ENCODE peak calls at places on chromosome X, in ten cellular contexts. K, O, Z, C, Y, U, B, S, W and Q are unnamed samples. For H3K4me1 and H3K9me3, the result is how much of the 10 kb centered on the place peaks cover.

GRCh38 chrX:73561791-73562190 is 1.2 kb upstream of the CHIC1 start:
- DNase-seq in C (no peak), O (no peak), Y (no peak), B (no peak), U (no peak), S (no peak), W (peak), Z (no peak), K (no peak), Q (no peak)

GRCh38 chrX:136028383-136028984 is 43.2 kb downstream of the SLC9A6 start:
- DNase-seq in O (no peak), S (peak), Y (no peak), C (peak), W (peak), Z (no peak), U (no peak), K (no peak), B (no peak), Q (peak)

GRCh38 chrX:85052207-85052606 is 48.5 kb downstream of the APOOL start:
- DNase-seq in U (no peak), O (no peak), S (no peak), C (no peak), W (peak), K (no peak), Z (no peak), B (no peak), Y (no peak), Q (no peak)

GRCh38 chrX:115367455-115367854 is 77.9 kb downstream of the LUZP4 start:
- DNase-seq in B (no peak), U (no peak), K (no peak), S (no peak), C (no peak), W (peak), Y (no peak), O (no peak), Z (no peak), Q (no peak)

GRCh38 chrX:53116101-53116500 is 22.2 kb downstream of the KANTR start:
- DNase-seq in U (no peak), K (no peak), O (no peak), S (no peak), Z (no peak), Y (peak), B (no peak), W (peak), C (peak), Q (no peak)

GRCh38 chrX:19065535-19065934 is 56.7 kb downstream of the ADGRG2 start:
- DNase-seq in C (no peak), Y (no peak), B (no peak), Z (no peak), U (no peak), O (no peak), W (no peak), S (no peak), K (no peak), Q (no peak)

GRCh38 chrX:38482183-38482582 is 79.2 kb upstream of the TSPAN7 start:
- DNase-seq in Z (no peak), U (no peak), B (no peak), K (no peak), S (no peak), C (no peak), O (no peak), Y (no peak), W (no peak), Q (no peak)

GRCh38 chrX:74536142-74537010 is 78.0 kb downstream of the RLIM start:
- DNase-seq in S (peak), Y (peak), Z (peak), U (peak), C (peak), B (no peak), O (peak), W (peak), K (peak), Q (peak)

GRCh38 chrX:143058096-143058495 is 32.4 kb downstream of the SPANXN4 start:
- DNase-seq in S (no peak), C (no peak), O (no peak), B (no peak), Y (no peak), K (no peak), U (no peak), Z (no peak), W (no peak), Q (no peak)

GRCh38 chrX:52015794-52016193 is 53.2 kb downstream of the MAGED4B start:
- DNase-seq in U (no peak), W (no peak), Y (no peak), B (no peak), C (no peak), Z (no peak), O (no peak), S (no peak), K (no peak), Q (no peak)

GRCh38 chrX:47204970-47205369 is 11.3 kb downstream of the UBA1 start:
- DNase-seq in S (no peak), U (peak), W (no peak), O (no peak), Z (no peak), B (no peak), K (no peak), Y (no peak), C (no peak), Q (no peak)

GRCh38 chrX:70360366-70360765 is 62.7 kb upstream of the GDPD2 start:
- DNase-seq in K (no peak), Z (no peak), Y (no peak), O (no peak), C (no peak), B (no peak), W (no peak), S (no peak), U (peak), Q (no peak)

GRCh38 chrX:42704454-42704853 is 73.5 kb downstream of the PPP1R2C start:
- DNase-seq in W (peak), S (no peak), U (no peak), C (no peak), B (no peak), K (no peak), O (no peak), Z (no peak), Y (no peak), Q (peak)

GRCh38 chrX:38694394-38694793 is 106.9 kb upstream of the MID1IP1 start:
- DNase-seq in C (no peak), Z (no peak), B (no peak), K (no peak), W (peak), U (no peak), Y (no peak), S (no peak), O (no peak), Q (no peak)

GRCh38 chrX:41352329-41352801 is 18.4 kb downstream of the DDX3X start:
- DNase-seq in B (no peak), Z (no peak), K (no peak), U (no peak), W (no peak), S (no peak), Y (no peak), C (no peak), O (no peak), Q (no peak)

GRCh38 chrX:120999413-120999812 is 13.9 kb upstream of the CT47A1 start:
- DNase-seq in U (no peak), W (no peak), O (no peak), S (no peak), B (no peak), Y (no peak), C (no peak), Z (no peak), K (no peak), Q (no peak)

GRCh38 chrX:123339201-123339905 is 155.3 kb downstream of the GRIA3 start:
- DNase-seq in S (no peak), O (no peak), B (no peak), C (no peak), Z (no peak), W (peak), U (no peak), Y (no peak), K (no peak), Q (no peak)

GRCh38 chrX:116436358-116436816 is at the start of gene SLC6A14:
- DNase-seq in Y (no peak), W (no peak), Z (peak), O (peak), S (no peak), B (no peak), K (no peak), U (no peak), C (no peak), Q (no peak)

GRCh38 chrX:115949900-115950822 is 220.4 kb upstream of the AGTR2 start:
- DNase-seq in W (no peak), S (peak), Z (no peak), C (no peak), O (peak), Y (peak), K (no peak), U (peak), B (no peak), Q (peak)

GRCh38 chrX:149962859-149963757 is 24.8 kb upstream of the EOLA2 start:
- DNase-seq in B (no peak), C (peak), S (peak), U (no peak), O (peak), Z (no peak), K (peak), Y (peak), W (peak), Q (no peak)

GRCh38 chrX:103758555-103758954 is 18.1 kb upstream of the PLP1 start:
- DNase-seq in B (no peak), S (no peak), Y (no peak), K (no peak), C (no peak), Z (no peak), W (no peak), O (no peak), U (no peak), Q (no peak)

GRCh38 chrX:145190801-145191389 is 56.4 kb upstream of the SPANXN1 start:
- DNase-seq in U (no peak), B (no peak), Y (no peak), W (no peak), S (no peak), Z (no peak), O (no peak), K (no peak), C (no peak), Q (no peak)

GRCh38 chrX:18617351-18617750 is 54.6 kb downstream of the RS1 start:
- DNase-seq in S (no peak), C (no peak), O (peak), B (no peak), W (peak), Y (no peak), K (no peak), Z (no peak), U (no peak), Q (no peak)

GRCh38 chrX:74923942-74924448 is 1.3 kb downstream of the NEXMIF start:
- DNase-seq in Y (peak), O (no peak), C (no peak), U (peak), B (no peak), K (no peak), S (peak), W (no peak), Z (no peak), Q (peak)

GRCh38 chrX:53093177-53093655 is 726 bp upstream of the KANTR start:
- DNase-seq in Y (peak), Z (peak), C (peak), O (peak), S (peak), B (peak), W (peak), U (peak), K (peak), Q (peak)

GRCh38 chrX:155745792-155746191 is 133.0 kb upstream of the TMLHE start:
- DNase-seq in W (peak), S (no peak), K (no peak), Z (no peak), O (no peak), U (no peak), C (peak), Y (no peak), B (no peak), Q (no peak)

GRCh38 chrX:84469226-84469625 is 33.0 kb downstream of the HDX start:
- DNase-seq in C (no peak), W (peak), O (no peak), Z (no peak), S (no peak), K (no peak), Y (no peak), U (no peak), B (no peak), Q (no peak)

GRCh38 chrX:101931104-101931493 is 728 bp downstream of the ZMAT1 start:
- DNase-seq in S (no peak), K (no peak), U (no peak), C (peak), B (no peak), O (no peak), Y (no peak), W (no peak), Z (no peak), Q (no peak)

GRCh38 chrX:70454441-70455365 is 10.1 kb downstream of the DLG3 start:
- DNase-seq in B (peak), Z (no peak), C (peak), Y (peak), W (peak), S (peak), U (peak), K (no peak), O (peak), Q (peak)

GRCh38 chrX:144293229-144293628 is 409.4 kb downstream of the UBE2NL start:
- DNase-seq in Z (no peak), U (no peak), B (no peak), O (no peak), K (no peak), S (no peak), C (no peak), Y (no peak), W (no peak), Q (no peak)

GRCh38 chrX:142938793-142939192 is 86.9 kb upstream of the SPANXN4 start:
- DNase-seq in B (no peak), S (no peak), O (no peak), C (no peak), K (no peak), Y (no peak), Z (no peak), W (no peak), U (no peak), Q (no peak)

GRCh38 chrX:24146283-24146865 is 3.2 kb upstream of the ZFX start:
- DNase-seq in W (no peak), O (no peak), Z (no peak), Y (no peak), S (no peak), K (no peak), B (no peak), U (no peak), C (no peak), Q (no peak)

DNA sequence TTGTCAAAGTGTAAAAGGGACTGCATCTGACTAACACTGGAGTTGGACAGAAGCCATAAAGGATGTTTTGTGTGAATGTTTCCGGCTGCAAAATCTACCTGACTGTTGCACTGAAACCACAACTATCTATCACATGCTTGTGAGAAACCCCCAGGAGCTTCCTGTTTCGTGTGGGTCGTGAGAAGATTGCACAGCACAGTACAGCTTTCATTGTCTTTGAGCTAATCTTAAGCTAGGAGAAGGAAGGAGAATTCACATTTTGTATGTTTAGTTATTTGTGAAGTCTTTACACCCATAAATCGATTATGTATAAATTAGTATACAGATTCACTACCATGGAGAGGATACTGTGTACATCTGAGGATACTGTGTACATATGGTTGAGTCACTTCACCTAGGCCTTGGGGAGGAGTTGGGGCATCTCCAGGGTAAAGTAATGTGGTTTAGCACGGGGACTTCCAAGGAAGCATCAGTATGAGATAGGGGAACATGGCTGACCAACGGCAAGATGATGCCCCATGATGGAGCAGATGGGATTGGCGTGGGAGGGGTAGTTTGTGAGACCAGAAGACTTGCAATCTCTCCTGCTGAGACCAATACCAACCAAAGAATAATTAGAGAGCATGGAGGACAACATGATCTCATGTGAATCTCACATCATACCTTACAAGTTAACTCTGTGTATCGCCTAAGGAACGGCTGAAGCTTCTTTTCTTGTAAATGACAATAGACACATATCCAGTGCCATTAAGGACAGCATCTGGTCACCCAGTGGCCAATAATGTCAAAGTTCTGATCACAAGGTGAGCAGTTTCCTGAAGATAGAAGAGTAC is 43.1 kb upstream of the FAM9C start:
- DNase-seq in Y (no peak), B (no peak), C (no peak), W (peak), Z (no peak), S (peak), O (no peak), U (no peak), K (no peak), Q (peak)
- H3K4me1 ChIP-seq in Y (under half), B (half or more), C (under half), W (under half), Z (under half), S (half or more), O (under half), U (under half), K (under half), Q (half or more)

GRCh38 chrX:68997461-68997860 is 167.8 kb downstream of the PJA1 start:
- DNase-seq in B (no peak), Z (no peak), S (no peak), W (no peak), C (no peak), K (no peak), U (no peak), O (no peak), Y (no peak), Q (no peak)
- H3K27ac ChIP-seq in B (no peak), Z (no peak), S (no peak), W (no peak), C (peak), K (no peak), U (no peak), O (no peak), Y (no peak), Q (no peak)

GRCh38 chrX:1185556-1185955 is 26.9 kb downstream of the CRLF2 start:
- DNase-seq in S (no peak), U (peak), C (no peak), B (no peak), K (no peak), O (no peak), W (no peak), Z (no peak), Y (no peak), Q (no peak)
- H3K9me3 ChIP-seq in S (under half), U (under half), C (under half), B (under half), K (under half), O (under half), W (under half), Z (under half), Y (under half), Q (under half)

GRCh38 chrX:25531096-25531495 is 515.3 kb upstream of the ARX start:
- DNase-seq in W (no peak), O (no peak), Z (no peak), S (no peak), K (no peak), U (no peak), Y (no peak), C (no peak), B (no peak), Q (no peak)

GRCh38 chrX:25534096-25534495 is 518.3 kb upstream of the ARX start:
- DNase-seq in U (no peak), Y (no peak), Z (no peak), O (no peak), S (no peak), K (no peak), B (no peak), C (no peak), W (peak), Q (no peak)

DNA sequence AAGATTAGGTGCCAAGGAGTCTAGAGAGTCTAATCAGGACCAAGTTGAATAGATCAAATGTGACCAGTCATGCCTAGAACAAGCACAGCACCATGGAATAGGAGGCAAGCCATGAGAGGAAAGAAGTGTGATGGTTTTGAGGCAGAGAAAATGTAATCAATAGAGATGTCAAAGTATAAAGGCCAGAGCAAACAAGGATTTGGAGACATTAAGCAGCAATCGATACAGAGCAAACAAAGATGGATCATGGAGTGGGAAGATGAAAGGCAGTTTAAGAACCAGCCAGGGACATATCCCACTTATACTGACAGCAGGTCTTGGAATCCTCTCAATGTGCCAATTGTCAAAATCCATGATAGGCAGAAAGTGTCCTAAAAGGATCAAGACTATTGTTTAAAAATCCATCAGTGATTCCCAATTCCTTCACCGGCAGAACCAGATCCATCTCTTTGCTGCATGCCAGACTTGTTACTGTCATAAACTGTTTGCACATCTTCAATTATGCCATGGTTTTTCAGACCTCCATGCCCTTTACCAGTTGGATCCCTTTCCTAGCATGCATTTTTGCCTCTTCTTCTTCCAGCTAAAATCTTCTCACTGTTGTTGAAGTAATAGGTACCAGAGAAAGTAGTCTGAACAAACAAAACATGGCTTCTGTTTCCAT is 520.7 kb upstream of the ARX start:
- DNase-seq in Z (no peak), K (no peak), C (no peak), W (no peak), Y (no peak), U (no peak), O (no peak), S (no peak), B (no peak), Q (no peak)
- H3K4me1 ChIP-seq in Z (under half), K (under half), C (under half), W (under half), Y (under half), U (under half), O (under half), S (under half), B (under half), Q (under half)

GRCh38 chrX:154506483-154507332 is 9.3 kb downstream of the FAM3A start:
- DNase-seq in K (no peak), B (no peak), W (no peak), C (no peak), U (peak), Z (no peak), Y (no peak), S (no peak), O (no peak), Q (no peak)

GRCh38 chrX:154508346-154508745 is 7.7 kb downstream of the FAM3A start:
- DNase-seq in O (no peak), W (no peak), Y (no peak), Z (no peak), B (no peak), S (no peak), C (no peak), U (no peak), K (no peak), Q (no peak)

GRCh38 chrX:154509455-154509854 is 6.6 kb downstream of the FAM3A start:
- DNase-seq in O (no peak), Z (no peak), U (no peak), K (no peak), C (no peak), Y (no peak), B (no peak), S (no peak), W (no peak), Q (no peak)

GRCh38 chrX:154505726-154506125 is 10.3 kb downstream of the FAM3A start:
- DNase-seq in U (no peak), Z (no peak), O (no peak), B (no peak), C (no peak), Y (no peak), K (no peak), S (no peak), W (peak), Q (no peak)

DNA sequence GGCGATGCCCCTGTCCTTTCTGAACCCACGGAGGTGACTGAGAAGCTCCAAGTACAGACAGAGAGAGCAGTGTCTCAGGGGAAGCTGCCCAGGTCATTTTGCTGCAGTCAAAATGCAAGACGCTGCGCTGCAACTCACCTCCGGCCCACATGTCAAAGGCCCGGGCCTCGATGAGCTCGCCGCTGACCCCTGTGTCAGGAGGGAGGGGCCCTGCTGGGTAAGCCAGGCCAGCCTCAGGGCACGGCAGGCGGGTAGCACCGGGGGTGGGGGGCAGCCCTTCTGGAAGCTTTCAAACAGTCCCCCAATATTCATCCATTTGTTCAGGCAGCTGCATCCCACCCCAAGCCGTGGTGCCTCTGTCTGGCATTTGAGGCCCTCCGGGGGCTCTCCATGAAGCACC is 8.4 kb downstream of the FAM3A start:
- DNase-seq in O (no peak), B (no peak), S (no peak), W (no peak), K (no peak), Y (no peak), Z (no peak), C (no peak), U (no peak), Q (no peak)
- H3K27ac ChIP-seq in O (no peak), B (no peak), S (no peak), W (no peak), K (no peak), Y (no peak), Z (no peak), C (no peak), U (no peak), Q (no peak)

GRCh38 chrX:55714111-55714510 is 3.4 kb upstream of the RRAGB start:
- DNase-seq in C (no peak), Z (no peak), W (no peak), Y (no peak), O (no peak), B (no peak), U (no peak), S (no peak), K (no peak), Q (no peak)
- H3K9me3 ChIP-seq in C (under half), Z (under half), W (under half), Y (under half), O (under half), B (under half), U (under half), S (under half), K (under half), Q (under half)

GRCh38 chrX:72468607-72469006 is 104.0 kb downstream of the HDAC8 start:
- DNase-seq in W (no peak), S (no peak), U (no peak), K (no peak), O (no peak), C (no peak), Z (no peak), Y (no peak), B (no peak), Q (no peak)
- H3K4me1 ChIP-seq in W (under half), S (under half), U (under half), K (under half), O (under half), C (under half), Z (under half), Y (under half), B (under half), Q (under half)